ENCODE peak calls at places on chromosomes 3 and 15, in seven cellular contexts. One of them, this sample, is unnamed.

GRCh38 chr3:193897791-193898190 is 238.2 kb upstream of the HES1 start:
- DNase-seq in left ventricle myocardium inferior: no peak
- DNase-seq in cardiac muscle cell: peak; percentile 22
- DNase-seq in psoas muscle: no peak
- DNase-seq in adipocyte: no peak
- DNase-seq in fibroblast of villous mesenchyme: no peak
- DNase-seq in sigmoid colon: no peak
- DNase-seq in this sample: no peak

GRCh38 chr3:105284876-105285275 is 81.8 kb upstream of the ALCAM start:
- DNase-seq in cardiac muscle cell: no peak
- DNase-seq in adipocyte: no peak
- DNase-seq in sigmoid colon: no peak
- DNase-seq in left ventricle myocardium inferior: no peak
- DNase-seq in fibroblast of villous mesenchyme: no peak
- DNase-seq in psoas muscle: no peak
- DNase-seq in this sample: no peak

GRCh38 chr3:107899996-107900651 is 190.7 kb downstream of the CD47 start:
- DNase-seq in sigmoid colon: no peak
- DNase-seq in cardiac muscle cell: no peak
- DNase-seq in fibroblast of villous mesenchyme: peak; percentile 0
- DNase-seq in left ventricle myocardium inferior: no peak
- DNase-seq in adipocyte: peak; percentile 24
- DNase-seq in psoas muscle: no peak
- DNase-seq in this sample: no peak

GRCh38 chr15:59312199-59312598 is 60.5 kb downstream of the MYO1E start:
- DNase-seq in cardiac muscle cell: no peak
- DNase-seq in sigmoid colon: no peak
- DNase-seq in fibroblast of villous mesenchyme: no peak
- DNase-seq in psoas muscle: no peak
- DNase-seq in adipocyte: no peak
- DNase-seq in left ventricle myocardium inferior: no peak
- DNase-seq in this sample: no peak

GRCh38 chr3:120344349-120344748 is 4.8 kb downstream of the LRRC58 start:
- DNase-seq in fibroblast of villous mesenchyme: peak; percentile 49
- DNase-seq in cardiac muscle cell: no peak
- DNase-seq in psoas muscle: no peak
- DNase-seq in adipocyte: no peak
- DNase-seq in sigmoid colon: no peak
- DNase-seq in left ventricle myocardium inferior: no peak
- DNase-seq in this sample: peak; percentile 23

GRCh38 chr15:66729339-66729951 is 27.4 kb downstream of the SMAD6 start:
- DNase-seq in psoas muscle: no peak
- DNase-seq in fibroblast of villous mesenchyme: peak; percentile 85
- DNase-seq in sigmoid colon: peak; percentile 69
- DNase-seq in cardiac muscle cell: no peak
- DNase-seq in left ventricle myocardium inferior: no peak
- DNase-seq in adipocyte: peak; percentile 22
- DNase-seq in this sample: peak; percentile 44

GRCh38 chr3:56826831-56827722 is 25.3 kb upstream of the ARHGEF3 start:
- DNase-seq in psoas muscle: no peak
- DNase-seq in fibroblast of villous mesenchyme: peak; percentile 71
- DNase-seq in adipocyte: peak; percentile 34
- DNase-seq in cardiac muscle cell: no peak
- DNase-seq in sigmoid colon: no peak
- DNase-seq in left ventricle myocardium inferior: no peak
- DNase-seq in this sample: peak; percentile 38

GRCh38 chr3:108524547-108524946 is 14.2 kb upstream of the MYH15 start:
- DNase-seq in sigmoid colon: no peak
- DNase-seq in fibroblast of villous mesenchyme: no peak
- DNase-seq in cardiac muscle cell: peak; percentile 5
- DNase-seq in adipocyte: peak; percentile 26
- DNase-seq in psoas muscle: no peak
- DNase-seq in left ventricle myocardium inferior: no peak
- DNase-seq in this sample: peak; percentile 30

GRCh38 chr3:123126051-123126450 is 59.2 kb downstream of the PDIA5 start:
- DNase-seq in cardiac muscle cell: no peak
- DNase-seq in left ventricle myocardium inferior: no peak
- DNase-seq in fibroblast of villous mesenchyme: no peak
- DNase-seq in sigmoid colon: no peak
- DNase-seq in adipocyte: no peak
- DNase-seq in psoas muscle: no peak
- DNase-seq in this sample: no peak

GRCh38 chr15:40906101-40906946 is 12.1 kb downstream of the VPS18 start:
- DNase-seq in adipocyte: peak; percentile 91
- DNase-seq in cardiac muscle cell: peak; percentile 88
- DNase-seq in sigmoid colon: peak; percentile 94
- DNase-seq in left ventricle myocardium inferior: peak; percentile 87
- DNase-seq in psoas muscle: peak; percentile 94
- DNase-seq in fibroblast of villous mesenchyme: peak; percentile 84
- DNase-seq in this sample: peak; percentile 70

GRCh38 chr3:69872783-69873378 is 126.7 kb upstream of the SAMMSON start:
- DNase-seq in sigmoid colon: no peak
- DNase-seq in psoas muscle: no peak
- DNase-seq in cardiac muscle cell: peak; percentile 42
- DNase-seq in left ventricle myocardium inferior: no peak
- DNase-seq in fibroblast of villous mesenchyme: no peak
- DNase-seq in adipocyte: no peak
- DNase-seq in this sample: peak; percentile 76

GRCh38 chr3:4656059-4656458 is 162.9 kb downstream of the ITPR1 start:
- DNase-seq in left ventricle myocardium inferior: peak; percentile 45
- DNase-seq in fibroblast of villous mesenchyme: peak; percentile 79
- DNase-seq in psoas muscle: peak; percentile 71
- DNase-seq in sigmoid colon: peak; percentile 75
- DNase-seq in adipocyte: peak; percentile 91
- DNase-seq in cardiac muscle cell: peak; percentile 79
- DNase-seq in this sample: peak; percentile 91

GRCh38 chr15:57554821-57555185 is 36.9 kb upstream of the MYZAP start:
- DNase-seq in adipocyte: no peak
- DNase-seq in sigmoid colon: no peak
- DNase-seq in fibroblast of villous mesenchyme: no peak
- DNase-seq in left ventricle myocardium inferior: no peak
- DNase-seq in psoas muscle: no peak
- DNase-seq in cardiac muscle cell: no peak
- DNase-seq in this sample: no peak

GRCh38 chr15:51803961-51804360 is 25.5 kb upstream of the TMOD3 start:
- DNase-seq in adipocyte: no peak
- DNase-seq in fibroblast of villous mesenchyme: peak; percentile 10
- DNase-seq in psoas muscle: no peak
- DNase-seq in sigmoid colon: no peak
- DNase-seq in cardiac muscle cell: no peak
- DNase-seq in left ventricle myocardium inferior: no peak
- DNase-seq in this sample: no peak

GRCh38 chr3:152857082-152857481 is 22.2 kb downstream of the P2RY1 start:
- DNase-seq in cardiac muscle cell: no peak
- DNase-seq in psoas muscle: no peak
- DNase-seq in fibroblast of villous mesenchyme: no peak
- DNase-seq in left ventricle myocardium inferior: no peak
- DNase-seq in sigmoid colon: no peak
- DNase-seq in adipocyte: no peak
- DNase-seq in this sample: no peak

GRCh38 chr3:172696357-172696756 is 14.5 kb downstream of the NCEH1 start:
- DNase-seq in fibroblast of villous mesenchyme: no peak
- DNase-seq in psoas muscle: no peak
- DNase-seq in adipocyte: no peak
- DNase-seq in left ventricle myocardium inferior: no peak
- DNase-seq in cardiac muscle cell: no peak
- DNase-seq in sigmoid colon: no peak
- DNase-seq in this sample: no peak

GRCh38 chr3:32956750-32957570 is 5.5 kb downstream of the CCR4 start:
- DNase-seq in psoas muscle: no peak
- DNase-seq in left ventricle myocardium inferior: no peak
- DNase-seq in sigmoid colon: no peak
- DNase-seq in fibroblast of villous mesenchyme: peak; percentile 72
- DNase-seq in cardiac muscle cell: no peak
- DNase-seq in adipocyte: peak; percentile 56
- DNase-seq in this sample: peak; percentile 46

GRCh38 chr15:91114301-91114700 is 14.2 kb downstream of the SV2B start:
- DNase-seq in left ventricle myocardium inferior: no peak
- DNase-seq in psoas muscle: no peak
- DNase-seq in cardiac muscle cell: no peak
- DNase-seq in sigmoid colon: no peak
- DNase-seq in fibroblast of villous mesenchyme: no peak
- DNase-seq in adipocyte: no peak
- DNase-seq in this sample: no peak

GRCh38 chr15:85690546-85691226 is 104.0 kb downstream of the KLHL25 start:
- DNase-seq in adipocyte: no peak
- DNase-seq in left ventricle myocardium inferior: no peak
- DNase-seq in psoas muscle: no peak
- DNase-seq in cardiac muscle cell: no peak
- DNase-seq in fibroblast of villous mesenchyme: no peak
- DNase-seq in sigmoid colon: no peak
- DNase-seq in this sample: peak; percentile 44
- H3K4me3 ChIP-seq in adipocyte: peak overlapping the region; percentile 88
- H3K4me3 ChIP-seq in left ventricle myocardium inferior: peak overlapping the region; percentile 49
- H3K4me3 ChIP-seq in psoas muscle: peak overlapping the region; percentile 32
- H3K4me3 ChIP-seq in cardiac muscle cell: no peak overlapping the region
- H3K4me3 ChIP-seq in fibroblast of villous mesenchyme: no peak overlapping the region
- H3K4me3 ChIP-seq in sigmoid colon: peak overlapping the region; percentile 33
- H3K4me3 ChIP-seq in this sample: no peak overlapping the region

GRCh38 chr15:27623149-27623548 is 476.0 kb downstream of the OCA2 start:
- DNase-seq in sigmoid colon: no peak
- DNase-seq in fibroblast of villous mesenchyme: no peak
- DNase-seq in cardiac muscle cell: no peak
- DNase-seq in psoas muscle: no peak
- DNase-seq in adipocyte: no peak
- DNase-seq in left ventricle myocardium inferior: no peak
- DNase-seq in this sample: no peak
- H3K4me3 ChIP-seq in sigmoid colon: no peak overlapping the region
- H3K4me3 ChIP-seq in fibroblast of villous mesenchyme: no peak overlapping the region
- H3K4me3 ChIP-seq in cardiac muscle cell: no peak overlapping the region
- H3K4me3 ChIP-seq in psoas muscle: no peak overlapping the region
- H3K4me3 ChIP-seq in adipocyte: no peak overlapping the region
- H3K4me3 ChIP-seq in left ventricle myocardium inferior: no peak overlapping the region
- H3K4me3 ChIP-seq in this sample: no peak overlapping the region

GRCh38 chr15:68580883-68581155 is 2.0 kb downstream of the CORO2B start:
- DNase-seq in adipocyte: no peak
- DNase-seq in left ventricle myocardium inferior: no peak
- DNase-seq in psoas muscle: no peak
- DNase-seq in fibroblast of villous mesenchyme: no peak
- DNase-seq in cardiac muscle cell: no peak
- DNase-seq in sigmoid colon: no peak
- DNase-seq in this sample: no peak

GRCh38 chr15:68580026-68580882 is 1.5 kb downstream of the CORO2B start:
- DNase-seq in fibroblast of villous mesenchyme: no peak
- DNase-seq in psoas muscle: peak; percentile 79
- DNase-seq in left ventricle myocardium inferior: peak; percentile 54
- DNase-seq in sigmoid colon: peak; percentile 68
- DNase-seq in cardiac muscle cell: no peak
- DNase-seq in adipocyte: no peak
- DNase-seq in this sample: no peak

GRCh38 chr15:68581725-68582124 is 2.9 kb downstream of the CORO2B start:
- DNase-seq in left ventricle myocardium inferior: no peak
- DNase-seq in fibroblast of villous mesenchyme: no peak
- DNase-seq in cardiac muscle cell: no peak
- DNase-seq in psoas muscle: no peak
- DNase-seq in sigmoid colon: peak; percentile 56
- DNase-seq in adipocyte: no peak
- DNase-seq in this sample: no peak

GRCh38 chr15:68578175-68578959 is 426 bp upstream of the CORO2B start:
- DNase-seq in fibroblast of villous mesenchyme: peak; percentile 59
- DNase-seq in adipocyte: peak; percentile 86
- DNase-seq in psoas muscle: peak; percentile 89
- DNase-seq in sigmoid colon: peak; percentile 89
- DNase-seq in cardiac muscle cell: peak; percentile 70
- DNase-seq in left ventricle myocardium inferior: peak; percentile 82
- DNase-seq in this sample: peak; percentile 57

DNA sequence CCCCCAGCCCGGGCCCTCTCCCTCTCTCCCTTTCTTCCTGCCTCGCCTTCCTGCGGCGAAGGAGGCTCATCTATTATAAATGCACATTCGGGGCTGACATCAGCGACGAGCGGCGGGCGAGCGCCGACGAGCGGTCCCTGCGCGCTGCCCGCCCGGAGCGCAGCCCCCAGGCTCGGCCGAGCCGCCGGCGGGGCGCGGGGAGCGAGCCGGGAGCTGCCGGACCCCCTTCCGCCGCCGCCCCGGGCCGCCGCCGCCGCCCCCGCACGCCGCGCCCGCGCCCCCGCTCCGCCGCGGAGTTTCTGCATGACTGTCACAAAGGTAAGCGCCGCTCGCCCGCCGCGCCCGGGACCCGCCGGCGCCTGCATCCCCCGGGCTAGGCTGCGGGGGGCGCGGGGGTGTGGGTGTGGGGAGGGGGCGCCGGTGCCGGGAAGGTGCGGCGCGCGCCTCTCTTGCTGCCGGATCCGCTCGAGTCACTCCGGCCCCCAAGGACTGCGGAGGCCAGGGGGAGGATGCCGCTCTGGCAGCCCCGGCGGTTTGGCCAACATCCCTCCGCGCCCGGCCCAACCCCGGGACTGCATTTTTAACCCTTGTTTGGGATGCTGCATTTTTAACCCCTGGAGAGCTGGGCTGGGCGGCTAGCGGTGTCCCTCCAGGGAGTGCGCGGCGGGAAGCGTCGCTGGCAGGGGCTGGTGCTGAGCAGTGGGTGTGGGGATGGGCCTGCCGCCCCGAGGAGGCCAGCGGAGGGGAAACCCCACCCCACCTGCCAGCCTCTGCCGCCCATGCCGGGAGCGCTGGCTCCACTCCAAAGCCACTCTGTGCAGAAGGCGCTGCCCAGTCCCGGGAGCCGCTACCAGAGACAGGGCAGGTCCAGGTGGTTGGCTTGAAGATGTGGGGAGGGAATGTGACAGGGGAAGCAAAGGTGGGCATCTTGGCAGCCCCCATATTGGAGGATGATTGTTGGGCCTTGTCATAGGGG is at the start of gene CORO2B:
- DNase-seq in fibroblast of villous mesenchyme: no peak
- DNase-seq in sigmoid colon: no peak
- DNase-seq in adipocyte: peak; percentile 59
- DNase-seq in left ventricle myocardium inferior: peak; percentile 54
- DNase-seq in psoas muscle: peak; percentile 76
- DNase-seq in cardiac muscle cell: peak; percentile 61
- DNase-seq in this sample: peak; percentile 42
- H3K4me3 ChIP-seq in fibroblast of villous mesenchyme: peak within 1 kb of the TSS; percentile 54
- H3K4me3 ChIP-seq in sigmoid colon: peak within 1 kb of the TSS; percentile 63
- H3K4me3 ChIP-seq in adipocyte: peak within 1 kb of the TSS; percentile 84
- H3K4me3 ChIP-seq in left ventricle myocardium inferior: peak within 1 kb of the TSS; percentile 83
- H3K4me3 ChIP-seq in psoas muscle: peak within 1 kb of the TSS; percentile 71
- H3K4me3 ChIP-seq in cardiac muscle cell: peak within 1 kb of the TSS; percentile 54
- H3K4me3 ChIP-seq in this sample: peak within 1 kb of the TSS; percentile 61

GRCh38 chr3:28050895-28051294 is 190.5 kb upstream of the CMC1 start:
- DNase-seq in psoas muscle: no peak
- DNase-seq in cardiac muscle cell: no peak
- DNase-seq in adipocyte: peak; percentile 4
- DNase-seq in fibroblast of villous mesenchyme: no peak
- DNase-seq in sigmoid colon: no peak
- DNase-seq in left ventricle myocardium inferior: no peak
- DNase-seq in this sample: peak; percentile 67

GRCh38 chr3:28053759-28054158 is 187.7 kb upstream of the CMC1 start:
- DNase-seq in sigmoid colon: no peak
- DNase-seq in left ventricle myocardium inferior: no peak
- DNase-seq in cardiac muscle cell: no peak
- DNase-seq in fibroblast of villous mesenchyme: peak; percentile 4
- DNase-seq in adipocyte: peak; percentile 35
- DNase-seq in psoas muscle: no peak
- DNase-seq in this sample: peak; percentile 35

DNA sequence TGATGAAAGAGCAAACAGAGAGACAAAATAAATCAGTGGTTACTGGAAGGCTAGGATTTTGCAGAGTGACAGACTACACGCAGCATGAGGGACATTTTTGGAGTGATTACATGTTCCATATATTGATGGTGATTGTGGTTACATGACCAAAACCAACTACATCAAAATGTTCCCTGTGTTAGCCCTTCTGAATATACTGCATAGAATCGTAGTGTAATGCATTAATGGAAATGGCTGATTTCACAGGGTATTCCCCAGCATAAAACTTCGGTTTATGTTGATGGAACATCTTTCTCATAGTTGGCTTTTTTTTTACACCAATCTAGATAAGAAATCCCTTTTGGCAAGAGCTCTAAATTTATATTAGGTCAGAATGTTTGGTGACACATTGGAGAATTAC is 191.3 kb upstream of the CMC1 start:
- DNase-seq in left ventricle myocardium inferior: no peak
- DNase-seq in cardiac muscle cell: no peak
- DNase-seq in adipocyte: no peak
- DNase-seq in sigmoid colon: no peak
- DNase-seq in fibroblast of villous mesenchyme: no peak
- DNase-seq in psoas muscle: no peak
- DNase-seq in this sample: peak; percentile 7
- H3K4me3 ChIP-seq in left ventricle myocardium inferior: no peak overlapping the region
- H3K4me3 ChIP-seq in cardiac muscle cell: no peak overlapping the region
- H3K4me3 ChIP-seq in adipocyte: no peak overlapping the region
- H3K4me3 ChIP-seq in sigmoid colon: no peak overlapping the region
- H3K4me3 ChIP-seq in fibroblast of villous mesenchyme: no peak overlapping the region
- H3K4me3 ChIP-seq in psoas muscle: no peak overlapping the region
- H3K4me3 ChIP-seq in this sample: no peak overlapping the region

This sample was measured in choroid plexus epithelial cell.